ENCODE peak calls at places on chromosome 13, in eight cellular contexts. One of them, this sample, is unnamed.

GRCh38 chr13:50355797-50356196 is 340.6 kb downstream of the KCNRG start:
- DNase-seq in stimulated activated CD8-positive, alpha-beta memory T cell treated with anti-CD3 and anti-CD28 coated beads, Interleukin-15, amount 100 ng/mL, for 4 hours: no peak
- DNase-seq in stimulated activated CD4-positive, alpha-beta T cell treated with anti-CD3 and anti-CD28 coated beads, Interleukin-2, amount 100 ng/mL, for 48 hours: no peak
- DNase-seq in AG08396: no peak
- DNase-seq in midbrain: no peak
- DNase-seq in NCI-H2227 treated with DMSO at 0.1 percent for 48 hours: no peak
- DNase-seq in HL-60: no peak
- DNase-seq in mucosa of descending colon: no peak
- DNase-seq in this sample: no peak

GRCh38 chr13:32894589-32895001 is 121.6 kb upstream of the KL start:
- DNase-seq in AG08396: no peak
- DNase-seq in stimulated activated CD4-positive, alpha-beta T cell treated with anti-CD3 and anti-CD28 coated beads, Interleukin-2, amount 100 ng/mL, for 48 hours: no peak
- DNase-seq in NCI-H2227 treated with DMSO at 0.1 percent for 48 hours: no peak
- DNase-seq in mucosa of descending colon: no peak
- DNase-seq in midbrain: no peak
- DNase-seq in HL-60: peak
- DNase-seq in stimulated activated CD8-positive, alpha-beta memory T cell treated with anti-CD3 and anti-CD28 coated beads, Interleukin-15, amount 100 ng/mL, for 4 hours: no peak
- DNase-seq in this sample: peak

GRCh38 chr13:51396352-51396751 is 56.5 kb downstream of the INTS6 start:
- DNase-seq in NCI-H2227 treated with DMSO at 0.1 percent for 48 hours: no peak
- DNase-seq in midbrain: no peak
- DNase-seq in stimulated activated CD4-positive, alpha-beta T cell treated with anti-CD3 and anti-CD28 coated beads, Interleukin-2, amount 100 ng/mL, for 48 hours: no peak
- DNase-seq in mucosa of descending colon: no peak
- DNase-seq in AG08396: no peak
- DNase-seq in HL-60: peak
- DNase-seq in stimulated activated CD8-positive, alpha-beta memory T cell treated with anti-CD3 and anti-CD28 coated beads, Interleukin-15, amount 100 ng/mL, for 4 hours: no peak
- DNase-seq in this sample: peak

GRCh38 chr13:73657821-73658540 is 476.2 kb downstream of the KLF12 start:
- DNase-seq in midbrain: peak
- DNase-seq in stimulated activated CD4-positive, alpha-beta T cell treated with anti-CD3 and anti-CD28 coated beads, Interleukin-2, amount 100 ng/mL, for 48 hours: no peak
- DNase-seq in mucosa of descending colon: peak
- DNase-seq in HL-60: no peak
- DNase-seq in stimulated activated CD8-positive, alpha-beta memory T cell treated with anti-CD3 and anti-CD28 coated beads, Interleukin-15, amount 100 ng/mL, for 4 hours: no peak
- DNase-seq in AG08396: no peak
- DNase-seq in NCI-H2227 treated with DMSO at 0.1 percent for 48 hours: no peak
- DNase-seq in this sample: no peak

GRCh38 chr13:102012299-102013293 is 389.3 kb downstream of the FGF14 start:
- DNase-seq in HL-60: no peak
- DNase-seq in AG08396: no peak
- DNase-seq in midbrain: no peak
- DNase-seq in stimulated activated CD4-positive, alpha-beta T cell treated with anti-CD3 and anti-CD28 coated beads, Interleukin-2, amount 100 ng/mL, for 48 hours: no peak
- DNase-seq in stimulated activated CD8-positive, alpha-beta memory T cell treated with anti-CD3 and anti-CD28 coated beads, Interleukin-15, amount 100 ng/mL, for 4 hours: no peak
- DNase-seq in NCI-H2227 treated with DMSO at 0.1 percent for 48 hours: no peak
- DNase-seq in mucosa of descending colon: no peak
- DNase-seq in this sample: no peak

GRCh38 chr13:51222510-51223283 is 499 bp downstream of the FAM124A start:
- DNase-seq in stimulated activated CD4-positive, alpha-beta T cell treated with anti-CD3 and anti-CD28 coated beads, Interleukin-2, amount 100 ng/mL, for 48 hours: no peak
- DNase-seq in stimulated activated CD8-positive, alpha-beta memory T cell treated with anti-CD3 and anti-CD28 coated beads, Interleukin-15, amount 100 ng/mL, for 4 hours: no peak
- DNase-seq in AG08396: no peak
- DNase-seq in NCI-H2227 treated with DMSO at 0.1 percent for 48 hours: peak
- DNase-seq in mucosa of descending colon: no peak
- DNase-seq in HL-60: no peak
- DNase-seq in midbrain: no peak
- DNase-seq in this sample: no peak

GRCh38 chr13:20146381-20146780 is 14.5 kb downstream of the GJA3 start:
- DNase-seq in AG08396: no peak
- DNase-seq in NCI-H2227 treated with DMSO at 0.1 percent for 48 hours: no peak
- DNase-seq in stimulated activated CD8-positive, alpha-beta memory T cell treated with anti-CD3 and anti-CD28 coated beads, Interleukin-15, amount 100 ng/mL, for 4 hours: no peak
- DNase-seq in midbrain: no peak
- DNase-seq in HL-60: no peak
- DNase-seq in stimulated activated CD4-positive, alpha-beta T cell treated with anti-CD3 and anti-CD28 coated beads, Interleukin-2, amount 100 ng/mL, for 48 hours: no peak
- DNase-seq in mucosa of descending colon: no peak
- DNase-seq in this sample: no peak

GRCh38 chr13:34174671-34175145 is 356.8 kb downstream of the RFC3 start:
- DNase-seq in AG08396: no peak
- DNase-seq in mucosa of descending colon: no peak
- DNase-seq in NCI-H2227 treated with DMSO at 0.1 percent for 48 hours: no peak
- DNase-seq in stimulated activated CD8-positive, alpha-beta memory T cell treated with anti-CD3 and anti-CD28 coated beads, Interleukin-15, amount 100 ng/mL, for 4 hours: no peak
- DNase-seq in HL-60: no peak
- DNase-seq in stimulated activated CD4-positive, alpha-beta T cell treated with anti-CD3 and anti-CD28 coated beads, Interleukin-2, amount 100 ng/mL, for 48 hours: no peak
- DNase-seq in midbrain: no peak
- DNase-seq in this sample: no peak

GRCh38 chr13:51146667-51147066 is 35.6 kb upstream of the C13orf42 start:
- DNase-seq in AG08396: no peak
- DNase-seq in HL-60: no peak
- DNase-seq in stimulated activated CD8-positive, alpha-beta memory T cell treated with anti-CD3 and anti-CD28 coated beads, Interleukin-15, amount 100 ng/mL, for 4 hours: no peak
- DNase-seq in NCI-H2227 treated with DMSO at 0.1 percent for 48 hours: no peak
- DNase-seq in stimulated activated CD4-positive, alpha-beta T cell treated with anti-CD3 and anti-CD28 coated beads, Interleukin-2, amount 100 ng/mL, for 48 hours: no peak
- DNase-seq in midbrain: no peak
- DNase-seq in mucosa of descending colon: no peak
- DNase-seq in this sample: no peak

GRCh38 chr13:114046447-114046846 is 72.6 kb upstream of the C13orf46 start:
- DNase-seq in AG08396: no peak
- DNase-seq in midbrain: no peak
- DNase-seq in NCI-H2227 treated with DMSO at 0.1 percent for 48 hours: no peak
- DNase-seq in mucosa of descending colon: no peak
- DNase-seq in stimulated activated CD8-positive, alpha-beta memory T cell treated with anti-CD3 and anti-CD28 coated beads, Interleukin-15, amount 100 ng/mL, for 4 hours: no peak
- DNase-seq in HL-60: no peak
- DNase-seq in stimulated activated CD4-positive, alpha-beta T cell treated with anti-CD3 and anti-CD28 coated beads, Interleukin-2, amount 100 ng/mL, for 48 hours: no peak
- DNase-seq in this sample: no peak

GRCh38 chr13:23697772-23698313 is 127.6 kb downstream of the TNFRSF19 start:
- DNase-seq in NCI-H2227 treated with DMSO at 0.1 percent for 48 hours: no peak
- DNase-seq in stimulated activated CD4-positive, alpha-beta T cell treated with anti-CD3 and anti-CD28 coated beads, Interleukin-2, amount 100 ng/mL, for 48 hours: no peak
- DNase-seq in stimulated activated CD8-positive, alpha-beta memory T cell treated with anti-CD3 and anti-CD28 coated beads, Interleukin-15, amount 100 ng/mL, for 4 hours: no peak
- DNase-seq in midbrain: no peak
- DNase-seq in AG08396: no peak
- DNase-seq in HL-60: no peak
- DNase-seq in mucosa of descending colon: no peak
- DNase-seq in this sample: no peak

GRCh38 chr13:49678172-49678914 is 12.9 kb downstream of the EBPL start:
- DNase-seq in stimulated activated CD4-positive, alpha-beta T cell treated with anti-CD3 and anti-CD28 coated beads, Interleukin-2, amount 100 ng/mL, for 48 hours: no peak
- DNase-seq in HL-60: no peak
- DNase-seq in stimulated activated CD8-positive, alpha-beta memory T cell treated with anti-CD3 and anti-CD28 coated beads, Interleukin-15, amount 100 ng/mL, for 4 hours: no peak
- DNase-seq in NCI-H2227 treated with DMSO at 0.1 percent for 48 hours: no peak
- DNase-seq in midbrain: no peak
- DNase-seq in mucosa of descending colon: no peak
- DNase-seq in AG08396: no peak
- DNase-seq in this sample: no peak

GRCh38 chr13:113904411-113904810 is 40.5 kb upstream of the GAS6 start:
- DNase-seq in AG08396: no peak
- DNase-seq in stimulated activated CD8-positive, alpha-beta memory T cell treated with anti-CD3 and anti-CD28 coated beads, Interleukin-15, amount 100 ng/mL, for 4 hours: no peak
- DNase-seq in NCI-H2227 treated with DMSO at 0.1 percent for 48 hours: no peak
- DNase-seq in mucosa of descending colon: no peak
- DNase-seq in HL-60: no peak
- DNase-seq in stimulated activated CD4-positive, alpha-beta T cell treated with anti-CD3 and anti-CD28 coated beads, Interleukin-2, amount 100 ng/mL, for 48 hours: no peak
- DNase-seq in midbrain: peak
- DNase-seq in this sample: no peak

GRCh38 chr13:49366841-49367240 is 77.0 kb downstream of the CAB39L start:
- DNase-seq in HL-60: no peak
- DNase-seq in mucosa of descending colon: no peak
- DNase-seq in stimulated activated CD8-positive, alpha-beta memory T cell treated with anti-CD3 and anti-CD28 coated beads, Interleukin-15, amount 100 ng/mL, for 4 hours: no peak
- DNase-seq in AG08396: no peak
- DNase-seq in stimulated activated CD4-positive, alpha-beta T cell treated with anti-CD3 and anti-CD28 coated beads, Interleukin-2, amount 100 ng/mL, for 48 hours: no peak
- DNase-seq in midbrain: no peak
- DNase-seq in NCI-H2227 treated with DMSO at 0.1 percent for 48 hours: no peak
- DNase-seq in this sample: no peak

GRCh38 chr13:48496796-48497195 is 36.1 kb downstream of the RCBTB2 start:
- DNase-seq in NCI-H2227 treated with DMSO at 0.1 percent for 48 hours: no peak
- DNase-seq in midbrain: no peak
- DNase-seq in mucosa of descending colon: no peak
- DNase-seq in stimulated activated CD4-positive, alpha-beta T cell treated with anti-CD3 and anti-CD28 coated beads, Interleukin-2, amount 100 ng/mL, for 48 hours: no peak
- DNase-seq in stimulated activated CD8-positive, alpha-beta memory T cell treated with anti-CD3 and anti-CD28 coated beads, Interleukin-15, amount 100 ng/mL, for 4 hours: no peak
- DNase-seq in AG08396: no peak
- DNase-seq in HL-60: no peak
- DNase-seq in this sample: no peak

GRCh38 chr13:39777527-39778061 is 122.1 kb downstream of the COG6 start:
- DNase-seq in midbrain: no peak
- DNase-seq in stimulated activated CD8-positive, alpha-beta memory T cell treated with anti-CD3 and anti-CD28 coated beads, Interleukin-15, amount 100 ng/mL, for 4 hours: no peak
- DNase-seq in mucosa of descending colon: no peak
- DNase-seq in AG08396: peak
- DNase-seq in stimulated activated CD4-positive, alpha-beta T cell treated with anti-CD3 and anti-CD28 coated beads, Interleukin-2, amount 100 ng/mL, for 48 hours: no peak
- DNase-seq in NCI-H2227 treated with DMSO at 0.1 percent for 48 hours: no peak
- DNase-seq in HL-60: peak
- DNase-seq in this sample: no peak

GRCh38 chr13:27536361-27537101 is 83.8 kb downstream of the LNX2 start:
- DNase-seq in stimulated activated CD4-positive, alpha-beta T cell treated with anti-CD3 and anti-CD28 coated beads, Interleukin-2, amount 100 ng/mL, for 48 hours: no peak
- DNase-seq in mucosa of descending colon: no peak
- DNase-seq in NCI-H2227 treated with DMSO at 0.1 percent for 48 hours: no peak
- DNase-seq in stimulated activated CD8-positive, alpha-beta memory T cell treated with anti-CD3 and anti-CD28 coated beads, Interleukin-15, amount 100 ng/mL, for 4 hours: no peak
- DNase-seq in AG08396: no peak
- DNase-seq in midbrain: no peak
- DNase-seq in HL-60: no peak
- DNase-seq in this sample: no peak

GRCh38 chr13:48010698-48011097 is 9.6 kb upstream of the SUCLA2 start:
- DNase-seq in NCI-H2227 treated with DMSO at 0.1 percent for 48 hours: no peak
- DNase-seq in mucosa of descending colon: no peak
- DNase-seq in stimulated activated CD8-positive, alpha-beta memory T cell treated with anti-CD3 and anti-CD28 coated beads, Interleukin-15, amount 100 ng/mL, for 4 hours: no peak
- DNase-seq in HL-60: no peak
- DNase-seq in AG08396: no peak
- DNase-seq in midbrain: no peak
- DNase-seq in stimulated activated CD4-positive, alpha-beta T cell treated with anti-CD3 and anti-CD28 coated beads, Interleukin-2, amount 100 ng/mL, for 48 hours: no peak
- DNase-seq in this sample: no peak

GRCh38 chr13:23289917-23290357 is 109.2 kb downstream of the SGCG start:
- DNase-seq in mucosa of descending colon: no peak
- DNase-seq in midbrain: peak
- DNase-seq in stimulated activated CD8-positive, alpha-beta memory T cell treated with anti-CD3 and anti-CD28 coated beads, Interleukin-15, amount 100 ng/mL, for 4 hours: no peak
- DNase-seq in AG08396: peak
- DNase-seq in NCI-H2227 treated with DMSO at 0.1 percent for 48 hours: peak
- DNase-seq in HL-60: no peak
- DNase-seq in stimulated activated CD4-positive, alpha-beta T cell treated with anti-CD3 and anti-CD28 coated beads, Interleukin-2, amount 100 ng/mL, for 48 hours: no peak
- DNase-seq in this sample: no peak

GRCh38 chr13:113109151-113110047 is 3.8 kb downstream of the F7 start:
- DNase-seq in AG08396: no peak
- DNase-seq in stimulated activated CD8-positive, alpha-beta memory T cell treated with anti-CD3 and anti-CD28 coated beads, Interleukin-15, amount 100 ng/mL, for 4 hours: no peak
- DNase-seq in mucosa of descending colon: peak
- DNase-seq in stimulated activated CD4-positive, alpha-beta T cell treated with anti-CD3 and anti-CD28 coated beads, Interleukin-2, amount 100 ng/mL, for 48 hours: no peak
- DNase-seq in NCI-H2227 treated with DMSO at 0.1 percent for 48 hours: no peak
- DNase-seq in midbrain: no peak
- DNase-seq in HL-60: no peak
- DNase-seq in this sample: no peak

GRCh38 chr13:99949657-99950413 is 21.7 kb downstream of the ZIC5 start:
- DNase-seq in AG08396: no peak
- DNase-seq in HL-60: no peak
- DNase-seq in stimulated activated CD8-positive, alpha-beta memory T cell treated with anti-CD3 and anti-CD28 coated beads, Interleukin-15, amount 100 ng/mL, for 4 hours: no peak
- DNase-seq in stimulated activated CD4-positive, alpha-beta T cell treated with anti-CD3 and anti-CD28 coated beads, Interleukin-2, amount 100 ng/mL, for 48 hours: no peak
- DNase-seq in NCI-H2227 treated with DMSO at 0.1 percent for 48 hours: no peak
- DNase-seq in midbrain: no peak
- DNase-seq in mucosa of descending colon: no peak
- DNase-seq in this sample: no peak

GRCh38 chr13:25300861-25301346 is 521 bp upstream of the NUP58 start:
- DNase-seq in AG08396: no peak
- DNase-seq in HL-60: no peak
- DNase-seq in stimulated activated CD4-positive, alpha-beta T cell treated with anti-CD3 and anti-CD28 coated beads, Interleukin-2, amount 100 ng/mL, for 48 hours: no peak
- DNase-seq in NCI-H2227 treated with DMSO at 0.1 percent for 48 hours: no peak
- DNase-seq in mucosa of descending colon: peak
- DNase-seq in midbrain: no peak
- DNase-seq in stimulated activated CD8-positive, alpha-beta memory T cell treated with anti-CD3 and anti-CD28 coated beads, Interleukin-15, amount 100 ng/mL, for 4 hours: no peak
- DNase-seq in this sample: no peak

GRCh38 chr13:48278806-48279205 is 24.7 kb upstream of the RB1 start:
- DNase-seq in stimulated activated CD4-positive, alpha-beta T cell treated with anti-CD3 and anti-CD28 coated beads, Interleukin-2, amount 100 ng/mL, for 48 hours: no peak
- DNase-seq in NCI-H2227 treated with DMSO at 0.1 percent for 48 hours: no peak
- DNase-seq in HL-60: no peak
- DNase-seq in stimulated activated CD8-positive, alpha-beta memory T cell treated with anti-CD3 and anti-CD28 coated beads, Interleukin-15, amount 100 ng/mL, for 4 hours: no peak
- DNase-seq in midbrain: no peak
- DNase-seq in mucosa of descending colon: no peak
- DNase-seq in AG08396: no peak
- DNase-seq in this sample: no peak

GRCh38 chr13:28822801-28823200 is 2.7 kb downstream of the MTUS2 start:
- DNase-seq in HL-60: no peak
- DNase-seq in NCI-H2227 treated with DMSO at 0.1 percent for 48 hours: no peak
- DNase-seq in stimulated activated CD4-positive, alpha-beta T cell treated with anti-CD3 and anti-CD28 coated beads, Interleukin-2, amount 100 ng/mL, for 48 hours: no peak
- DNase-seq in midbrain: no peak
- DNase-seq in mucosa of descending colon: no peak
- DNase-seq in AG08396: no peak
- DNase-seq in stimulated activated CD8-positive, alpha-beta memory T cell treated with anti-CD3 and anti-CD28 coated beads, Interleukin-15, amount 100 ng/mL, for 4 hours: no peak
- DNase-seq in this sample: no peak

GRCh38 chr13:113777311-113778260 is 18.6 kb downstream of the TMEM255B start:
- DNase-seq in stimulated activated CD8-positive, alpha-beta memory T cell treated with anti-CD3 and anti-CD28 coated beads, Interleukin-15, amount 100 ng/mL, for 4 hours: no peak
- DNase-seq in mucosa of descending colon: no peak
- DNase-seq in HL-60: no peak
- DNase-seq in stimulated activated CD4-positive, alpha-beta T cell treated with anti-CD3 and anti-CD28 coated beads, Interleukin-2, amount 100 ng/mL, for 48 hours: no peak
- DNase-seq in AG08396: peak
- DNase-seq in midbrain: no peak
- DNase-seq in NCI-H2227 treated with DMSO at 0.1 percent for 48 hours: no peak
- DNase-seq in this sample: no peak

GRCh38 chr13:109209526-109209925 is 576.9 kb downstream of the IRS2 start:
- DNase-seq in mucosa of descending colon: no peak
- DNase-seq in midbrain: no peak
- DNase-seq in AG08396: no peak
- DNase-seq in HL-60: no peak
- DNase-seq in stimulated activated CD4-positive, alpha-beta T cell treated with anti-CD3 and anti-CD28 coated beads, Interleukin-2, amount 100 ng/mL, for 48 hours: no peak
- DNase-seq in stimulated activated CD8-positive, alpha-beta memory T cell treated with anti-CD3 and anti-CD28 coated beads, Interleukin-15, amount 100 ng/mL, for 4 hours: no peak
- DNase-seq in NCI-H2227 treated with DMSO at 0.1 percent for 48 hours: no peak
- DNase-seq in this sample: no peak

GRCh38 chr13:68490594-68490993 is 1260.5 kb upstream of the PCDH9 start:
- DNase-seq in stimulated activated CD8-positive, alpha-beta memory T cell treated with anti-CD3 and anti-CD28 coated beads, Interleukin-15, amount 100 ng/mL, for 4 hours: no peak
- DNase-seq in mucosa of descending colon: no peak
- DNase-seq in stimulated activated CD4-positive, alpha-beta T cell treated with anti-CD3 and anti-CD28 coated beads, Interleukin-2, amount 100 ng/mL, for 48 hours: no peak
- DNase-seq in midbrain: no peak
- DNase-seq in HL-60: no peak
- DNase-seq in AG08396: no peak
- DNase-seq in NCI-H2227 treated with DMSO at 0.1 percent for 48 hours: no peak
- DNase-seq in this sample: no peak

GRCh38 chr13:95168191-95168590 is 133.1 kb downstream of the ABCC4 start:
- DNase-seq in stimulated activated CD4-positive, alpha-beta T cell treated with anti-CD3 and anti-CD28 coated beads, Interleukin-2, amount 100 ng/mL, for 48 hours: no peak
- DNase-seq in stimulated activated CD8-positive, alpha-beta memory T cell treated with anti-CD3 and anti-CD28 coated beads, Interleukin-15, amount 100 ng/mL, for 4 hours: no peak
- DNase-seq in mucosa of descending colon: no peak
- DNase-seq in NCI-H2227 treated with DMSO at 0.1 percent for 48 hours: no peak
- DNase-seq in HL-60: no peak
- DNase-seq in AG08396: no peak
- DNase-seq in midbrain: no peak
- DNase-seq in this sample: no peak

GRCh38 chr13:30892966-30893365 is 13.1 kb upstream of the MEDAG start:
- DNase-seq in stimulated activated CD8-positive, alpha-beta memory T cell treated with anti-CD3 and anti-CD28 coated beads, Interleukin-15, amount 100 ng/mL, for 4 hours: no peak
- DNase-seq in stimulated activated CD4-positive, alpha-beta T cell treated with anti-CD3 and anti-CD28 coated beads, Interleukin-2, amount 100 ng/mL, for 48 hours: no peak
- DNase-seq in NCI-H2227 treated with DMSO at 0.1 percent for 48 hours: no peak
- DNase-seq in AG08396: peak
- DNase-seq in midbrain: no peak
- DNase-seq in HL-60: no peak
- DNase-seq in mucosa of descending colon: peak
- DNase-seq in this sample: no peak

This sample was measured in SIG-M5.